ENCODE peak calls at places on chromosomes 2 and 18, in ten cellular contexts. I, A, L, W, M, K, Z, F, X and R are unnamed samples.
A peak's percentile ranks its signal among the peaks of the same experiment; 100 is the strongest.

GRCh38 chr2:209473930-209474419 is 50.1 kb downstream of the MAP2 start:
- DNase-seq in K (no peak), X (peak; percentile 94), F (peak; percentile 91), W (no peak), L (no peak), Z (peak; percentile 98), A (no peak), I (no peak), M (peak; percentile 70), R (no peak)

GRCh38 chr2:36561223-36561944 is 36.6 kb downstream of the FEZ2 start:
- DNase-seq in K (no peak), L (no peak), I (peak; percentile 54), Z (peak; percentile 89), A (no peak), X (peak; percentile 97), F (peak; percentile 97), M (peak; percentile 99), W (peak; percentile 53), R (no peak)

GRCh38 chr2:391658-392170 is 103.8 kb upstream of the ALKAL2 start:
- DNase-seq in W (no peak), M (no peak), K (no peak), F (no peak), I (no peak), X (peak; percentile 41), Z (no peak), A (no peak), L (no peak), R (no peak)

GRCh38 chr2:149797030-149797429 is 209.5 kb upstream of the MMADHC start:
- DNase-seq in Z (no peak), X (no peak), A (no peak), I (no peak), K (no peak), W (no peak), M (no peak), L (no peak), F (no peak), R (no peak)

GRCh38 chr2:26540977-26541376 is 63.1 kb upstream of the OTOF start:
- DNase-seq in K (no peak), M (peak; percentile 12), W (no peak), F (no peak), L (no peak), A (no peak), Z (no peak), X (no peak), I (peak; percentile 11), R (no peak)

GRCh38 chr2:216636570-216637450 is 3.6 kb downstream of the IGFBP2 start:
- DNase-seq in K (no peak), L (no peak), A (peak; percentile 17), W (peak; percentile 90), I (peak; percentile 83), Z (peak; percentile 15), M (peak; percentile 66), F (no peak), X (peak; percentile 88), R (no peak)

GRCh38 chr18:61651880-61652268 is 240.9 kb downstream of the RNF152 start:
- DNase-seq in M (peak; percentile 87), W (peak; percentile 55), K (no peak), Z (no peak), F (no peak), L (no peak), X (peak; percentile 59), I (peak; percentile 67), A (no peak), R (no peak)

GRCh38 chr18:9849407-9849961 is 36.3 kb upstream of the TXNDC2 start:
- DNase-seq in L (peak; percentile 43), X (peak; percentile 27), Z (peak; percentile 50), I (peak; percentile 64), M (peak; percentile 98), W (peak; percentile 50), K (no peak), F (no peak), A (peak; percentile 51), R (no peak)

GRCh38 chr2:173511942-173512341 is 157.3 kb downstream of the CDCA7 start:
- DNase-seq in X (peak; percentile 26), K (no peak), L (no peak), F (no peak), W (no peak), M (peak; percentile 68), A (no peak), Z (peak; percentile 14), I (no peak), R (no peak)

GRCh38 chr18:79643049-79643765 is 36.4 kb upstream of the CTDP1 start:
- DNase-seq in I (peak; percentile 59), L (no peak), K (no peak), F (no peak), X (no peak), M (no peak), Z (no peak), A (no peak), W (no peak), R (no peak)

GRCh38 chr2:158184556-158185343 is 83.1 kb downstream of the UPP2 start:
- DNase-seq in K (no peak), M (peak; percentile 48), L (no peak), I (no peak), F (no peak), Z (no peak), X (peak; percentile 55), W (no peak), A (no peak), R (no peak)

GRCh38 chr2:226387499-226387942 is 412.1 kb downstream of the IRS1 start:
- DNase-seq in K (no peak), A (no peak), Z (no peak), L (no peak), I (no peak), W (no peak), M (no peak), F (peak; percentile 6), X (no peak), R (no peak)

DNA sequence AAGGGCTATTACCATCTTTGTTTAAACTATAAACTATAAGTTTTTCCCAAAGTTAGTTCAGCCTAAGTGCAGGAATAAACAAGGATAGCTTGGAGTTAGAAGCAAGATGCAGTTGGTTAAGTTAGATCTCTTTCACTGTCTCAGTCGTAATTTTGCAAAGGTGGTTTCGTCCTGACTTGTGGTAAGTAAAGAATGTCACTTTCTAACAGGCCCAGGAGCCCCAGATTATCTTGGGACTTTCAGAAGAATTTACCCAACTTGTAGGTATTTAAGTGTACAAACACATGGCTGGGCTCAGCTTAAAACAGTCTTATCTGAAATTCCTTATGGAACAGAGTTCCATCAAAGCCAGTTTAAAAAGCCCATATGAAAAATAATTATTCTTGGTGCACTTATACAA is 18.3 kb upstream of the FAM98A start:
- DNase-seq in F (no peak), K (no peak), X (no peak), A (no peak), L (no peak), W (no peak), M (no peak), I (no peak), Z (no peak), R (no peak)
- H3K9me3 ChIP-seq in F (no peaks in the 10 kb centered on the region), K (no peaks in the 10 kb centered on the region), X (peaks cover 14% of the 10 kb centered on the region), A (peaks cover 7% of the 10 kb centered on the region), L (peaks cover 23% of the 10 kb centered on the region), W (no peaks in the 10 kb centered on the region), M (no peaks in the 10 kb centered on the region), I (no peaks in the 10 kb centered on the region), Z (no peaks in the 10 kb centered on the region), R (peaks cover 3% of the 10 kb centered on the region)

DNA sequence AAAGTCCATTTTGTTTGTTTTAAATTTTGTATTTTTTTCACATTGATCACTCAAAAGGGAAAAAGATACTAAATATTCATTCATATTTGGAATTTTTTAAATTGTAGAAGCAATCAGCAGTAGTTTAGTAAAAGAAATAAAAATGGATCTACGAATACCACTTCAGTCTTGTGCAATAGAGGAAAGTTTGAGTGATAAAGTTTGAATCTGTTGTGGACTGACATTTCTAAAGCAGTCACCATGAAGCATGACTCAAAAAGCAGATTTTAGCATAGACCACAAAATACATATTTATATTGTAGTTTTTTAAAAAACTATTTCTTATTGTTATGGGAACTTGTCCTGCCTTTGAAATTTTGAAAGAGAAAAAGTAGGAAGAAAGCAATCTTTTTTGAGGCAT is 520.5 kb upstream of the ZEB2 start:
- DNase-seq in M (no peak), X (peak; percentile 24), Z (peak; percentile 44), W (no peak), A (no peak), I (no peak), F (no peak), K (no peak), L (no peak), R (no peak)
- H3K27me3 ChIP-seq in M (no peaks in the 10 kb centered on the region), X (no peaks in the 10 kb centered on the region), Z (no peaks in the 10 kb centered on the region), W (no peaks in the 10 kb centered on the region), A (no peaks in the 10 kb centered on the region), I (no peaks in the 10 kb centered on the region), F (no peaks in the 10 kb centered on the region), K (no peaks in the 10 kb centered on the region), L (no peaks in the 10 kb centered on the region), R (no peaks in the 10 kb centered on the region)

GRCh38 chr2:105373895-105374401 is 24.9 kb downstream of the FHL2 start:
- DNase-seq in Z (no peak), M (no peak), A (no peak), W (no peak), L (no peak), K (peak; percentile 14), F (no peak), I (no peak), X (no peak), R (peak; percentile 29)

GRCh38 chr2:105371156-105371555 is 27.7 kb downstream of the FHL2 start:
- DNase-seq in K (no peak), F (no peak), X (peak; percentile 70), L (no peak), M (no peak), I (no peak), A (no peak), Z (no peak), W (no peak), R (no peak)

GRCh38 chr2:105369777-105370690 is 28.8 kb downstream of the FHL2 start:
- DNase-seq in A (peak; percentile 93), I (peak; percentile 95), M (peak; percentile 46), L (peak; percentile 81), X (peak; percentile 85), F (peak; percentile 91), W (peak; percentile 92), K (peak; percentile 76), Z (peak; percentile 92), R (peak; percentile 77)

GRCh38 chr2:105373344-105373781 is 25.5 kb downstream of the FHL2 start:
- DNase-seq in X (no peak), F (peak; percentile 46), W (peak; percentile 48), I (no peak), M (no peak), A (peak; percentile 55), K (no peak), L (peak; percentile 69), Z (peak; percentile 62), R (no peak)

GRCh38 chr2:105371810-105372209 is 27.0 kb downstream of the FHL2 start:
- DNase-seq in M (no peak), Z (no peak), A (no peak), F (no peak), X (no peak), K (no peak), W (no peak), I (no peak), L (no peak), R (no peak)
- H3K36me3 ChIP-seq in M (peaks cover 86% of the 10 kb centered on the region), Z (peaks cover 86% of the 10 kb centered on the region), A (no peaks in the 10 kb centered on the region), F (peaks cover 96% of the 10 kb centered on the region), X (peaks cover 72% of the 10 kb centered on the region), K (no peaks in the 10 kb centered on the region), W (peaks cover 4% of the 10 kb centered on the region), I (no peaks in the 10 kb centered on the region), L (peaks cover 51% of the 10 kb centered on the region), R (no peaks in the 10 kb centered on the region)

DNA sequence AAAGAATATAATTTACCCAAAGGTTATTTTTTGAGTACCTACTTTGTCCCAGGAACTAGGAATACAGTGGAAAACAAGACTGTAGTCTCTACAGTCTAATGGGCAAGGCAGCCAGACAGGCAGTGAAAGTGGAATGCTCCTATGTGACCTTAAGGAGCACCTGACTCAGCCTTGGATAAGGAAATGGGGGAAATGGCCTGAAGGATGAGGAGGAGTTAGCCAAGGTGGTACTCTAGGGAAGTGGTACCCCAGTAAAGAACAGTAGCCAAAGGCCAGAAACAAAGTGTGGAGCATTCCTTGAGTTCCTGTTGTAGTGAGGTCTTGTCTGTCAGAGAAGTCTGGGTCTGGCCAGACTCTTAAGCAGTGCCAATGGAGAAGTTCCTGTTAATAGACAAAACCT is 6.0 kb downstream of the ZNF397 start:
- DNase-seq in L (no peak), Z (no peak), X (no peak), I (no peak), A (no peak), W (no peak), K (no peak), F (no peak), M (no peak), R (no peak)
- H3K9me3 ChIP-seq in L (no peaks in the 10 kb centered on the region), Z (no peaks in the 10 kb centered on the region), X (no peaks in the 10 kb centered on the region), I (no peaks in the 10 kb centered on the region), A (no peaks in the 10 kb centered on the region), W (no peaks in the 10 kb centered on the region), K (no peaks in the 10 kb centered on the region), F (peaks cover 7% of the 10 kb centered on the region), M (peaks cover 24% of the 10 kb centered on the region), R (no peaks in the 10 kb centered on the region)